ENCODE peak calls at places on chromosomes 12 and 14, in five cellular contexts. V is body of pancreas, T is Karpas-422, D is foreskin fibroblast, E is GM06990. Q is an unnamed sample.

GRCh38 chr12:70576341-70577282 is 60.6 kb downstream of the PTPRB start:
- DNase-seq in V (no peak), T (peak), D (peak), E (no peak), Q (peak)

GRCh38 chr12:12396727-12397126 is 39.8 kb downstream of the BORCS5 start:
- DNase-seq in V (no peak), T (no peak), D (no peak), E (no peak), Q (no peak)

GRCh38 chr14:59206892-59207291 is 18.4 kb downstream of the DAAM1 start:
- DNase-seq in V (no peak), T (no peak), D (no peak), E (no peak), Q (no peak)

GRCh38 chr12:1517007-1517406 is 77.4 kb downstream of the FBXL14 start:
- DNase-seq in V (no peak), T (peak), D (peak), E (no peak), Q (peak)

GRCh38 chr12:111112699-111113098 is 192.3 kb upstream of the MYL2 start:
- DNase-seq in V (no peak), T (no peak), D (no peak), E (no peak), Q (no peak)

GRCh38 chr12:118850244-118850825 is 131.0 kb upstream of the SRRM4 start:
- DNase-seq in V (no peak), T (peak), D (no peak), E (no peak), Q (no peak)

GRCh38 chr12:109114644-109115043 is 1.7 kb upstream of the ACACB start:
- DNase-seq in V (no peak), T (no peak), D (no peak), E (no peak), Q (no peak)

GRCh38 chr12:52828156-52829090 is 5.7 kb downstream of the KRT79 start:
- DNase-seq in V (no peak), T (no peak), D (no peak), E (no peak), Q (no peak)

GRCh38 chr14:52911904-52912303 is 38.9 kb downstream of the FERMT2 start:
- DNase-seq in V (no peak), T (no peak), D (no peak), E (no peak), Q (no peak)

GRCh38 chr12:109192358-109192757 is 76.0 kb downstream of the ACACB start:
- DNase-seq in V (no peak), T (no peak), D (peak), E (no peak), Q (peak)

GRCh38 chr12:26028953-26029740 is 70.7 kb downstream of the RASSF8 start:
- DNase-seq in V (peak), T (peak), D (peak), E (no peak), Q (peak)

GRCh38 chr14:38074754-38075153 is 132.9 kb upstream of the SSTR1 start:
- DNase-seq in V (no peak), T (no peak), D (no peak), E (no peak), Q (no peak)

GRCh38 chr12:110794623-110795280 is 52.0 kb upstream of the CCDC63 start:
- DNase-seq in V (peak), T (peak), D (peak), E (no peak), Q (peak)

GRCh38 chr14:24190416-24190815 is 1.8 kb upstream of the IPO4 start:
- DNase-seq in V (no peak), T (no peak), D (no peak), E (no peak), Q (no peak)

GRCh38 chr14:91228112-91229004 is 16.1 kb downstream of the GPR68 start:
- DNase-seq in V (no peak), T (no peak), D (peak), E (peak), Q (peak)

GRCh38 chr14:100780246-100780645 is 45.7 kb upstream of the MEG3 start:
- DNase-seq in V (no peak), T (no peak), D (no peak), E (no peak), Q (no peak)

DNA sequence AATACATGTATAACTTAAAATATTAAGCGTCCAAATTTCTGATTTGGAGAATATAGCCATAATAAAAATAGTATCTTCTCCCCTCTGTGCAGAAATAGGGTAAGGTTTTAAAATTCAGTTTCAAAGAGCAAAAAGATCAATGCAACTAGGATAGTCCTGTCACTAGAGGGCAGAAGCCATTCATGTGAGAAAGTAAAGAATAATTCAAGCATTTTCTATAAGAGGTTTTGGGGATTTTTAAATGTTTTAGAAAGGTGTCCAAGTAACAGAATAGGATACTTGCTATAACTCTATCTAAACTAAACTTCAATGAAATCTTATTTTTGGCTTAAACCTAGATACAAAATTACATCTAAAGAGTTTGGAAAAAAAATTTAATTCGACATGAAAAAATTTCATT is 50.3 kb downstream of the ADAMTS20 start:
- DNase-seq in V (no peak), T (peak), D (peak), E (no peak), Q (peak)
- H3K4me3 ChIP-seq in V (no peak), T (no peak), D (no peak), E (no peak), Q (no peak)

DNA sequence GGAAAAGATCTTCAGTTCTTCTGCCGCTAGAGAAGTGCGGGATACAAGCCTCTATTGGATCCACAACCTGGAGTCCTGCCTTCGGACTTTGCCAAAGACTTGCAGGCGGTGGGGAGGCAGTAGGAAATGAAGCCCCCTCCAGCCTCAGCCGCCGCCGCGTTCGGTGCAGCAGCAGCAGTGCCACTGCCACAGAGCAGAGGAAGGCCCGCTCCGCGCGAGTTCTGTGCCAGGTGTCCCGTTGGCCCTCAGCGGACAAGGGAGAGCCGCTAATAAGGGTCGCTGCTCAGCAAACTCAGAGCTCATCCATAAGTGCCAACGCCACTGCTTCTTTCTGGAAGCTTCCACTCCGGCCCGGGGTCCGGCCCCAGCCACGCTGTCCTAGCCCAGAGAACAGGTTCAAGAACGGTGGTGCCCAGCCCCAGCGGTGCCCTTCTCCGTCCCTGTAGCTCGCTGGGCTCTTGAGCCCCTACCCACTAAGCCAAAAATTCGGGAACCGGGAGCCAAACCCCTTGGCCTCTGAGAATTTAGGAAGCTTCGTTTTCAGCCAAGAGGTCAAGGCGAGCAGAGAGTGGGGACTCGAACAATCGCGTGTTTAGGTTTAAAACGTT is 6.4 kb downstream of the SIX1 start:
- DNase-seq in V (no peak), T (no peak), D (no peak), E (no peak), Q (no peak)
- H3K4me3 ChIP-seq in V (no peak), T (no peak), D (no peak), E (no peak), Q (no peak)

GRCh38 chr12:124289634-124290600 is 5.0 kb upstream of the RFLNA start:
- DNase-seq in V (no peak), T (no peak), D (peak), E (no peak), Q (peak)
- H3K4me3 ChIP-seq in V (no peak), T (no peak), D (peak), E (no peak), Q (no peak)

GRCh38 chr12:123149828-123150272 is 1.0 kb downstream of the PITPNM2 start:
- DNase-seq in V (peak), T (no peak), D (peak), E (no peak), Q (no peak)
- H3K4me3 ChIP-seq in V (peak), T (peak), D (peak), E (peak), Q (peak)

DNA sequence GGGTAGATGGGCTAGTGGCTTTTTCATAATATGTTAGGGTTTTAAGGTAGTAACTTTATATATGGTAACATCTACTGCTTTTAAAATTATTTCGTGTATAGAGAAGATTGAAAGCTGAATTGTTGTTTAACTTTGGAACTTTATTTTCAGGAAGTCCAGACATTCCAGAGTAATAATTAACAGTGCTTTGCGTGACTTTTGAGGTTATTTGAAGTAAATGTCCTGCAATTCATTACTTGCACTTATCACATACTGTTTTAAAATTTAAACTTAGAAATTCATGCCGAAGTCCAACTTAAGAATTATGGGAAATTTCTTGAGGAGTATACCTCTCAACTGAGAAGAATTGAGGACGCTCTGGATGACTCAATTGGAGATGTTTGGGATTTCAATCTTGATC is 3.3 kb downstream of the WASHC4 start:
- DNase-seq in V (no peak), T (no peak), D (no peak), E (no peak), Q (no peak)
- H3K4me3 ChIP-seq in V (no peak), T (no peak), D (peak), E (peak), Q (peak)

Q was measured in choroid plexus epithelial cell.